ENCODE peak calls at places on chromosomes 16 and 17, in nine cellular contexts. One of them, this sample, is unnamed.

GRCh38 chr16:87096746-87097145 is 220.4 kb downstream of the C16orf95 start:
- DNase-seq in glomerular endothelial cell: no peak
- DNase-seq in DMS 273 treated with DMSO at 0.1 percent for 48 hours: no peak
- DNase-seq in activated T-cell treated with anti-CD3 and anti-CD28 coated beads for 1 hour: no peak
- DNase-seq in ecto neural progenitor cell: no peak
- DNase-seq in dorsolateral prefrontal cortex: no peak
- DNase-seq in AG08395: no peak
- DNase-seq in T-helper 17 cell: no peak
- DNase-seq in nucleus accumbens: no peak
- DNase-seq in this sample: no peak

GRCh38 chr16:24736758-24737157 is 7.3 kb downstream of the TNRC6A start:
- DNase-seq in dorsolateral prefrontal cortex: no peak
- DNase-seq in activated T-cell treated with anti-CD3 and anti-CD28 coated beads for 1 hour: no peak
- DNase-seq in T-helper 17 cell: no peak
- DNase-seq in AG08395: no peak
- DNase-seq in DMS 273 treated with DMSO at 0.1 percent for 48 hours: no peak
- DNase-seq in ecto neural progenitor cell: no peak
- DNase-seq in glomerular endothelial cell: no peak
- DNase-seq in nucleus accumbens: no peak
- DNase-seq in this sample: no peak

GRCh38 chr16:84041881-84042280 is 714 bp downstream of the SLC38A8 start:
- DNase-seq in dorsolateral prefrontal cortex: no peak
- DNase-seq in AG08395: no peak
- DNase-seq in ecto neural progenitor cell: no peak
- DNase-seq in glomerular endothelial cell: no peak
- DNase-seq in nucleus accumbens: no peak
- DNase-seq in T-helper 17 cell: no peak
- DNase-seq in activated T-cell treated with anti-CD3 and anti-CD28 coated beads for 1 hour: no peak
- DNase-seq in DMS 273 treated with DMSO at 0.1 percent for 48 hours: no peak
- DNase-seq in this sample: no peak

GRCh38 chr16:30654856-30655255 is 3.4 kb upstream of the FBRS start:
- DNase-seq in nucleus accumbens: no peak
- DNase-seq in glomerular endothelial cell: no peak
- DNase-seq in dorsolateral prefrontal cortex: no peak
- DNase-seq in T-helper 17 cell: no peak
- DNase-seq in DMS 273 treated with DMSO at 0.1 percent for 48 hours: no peak
- DNase-seq in AG08395: no peak
- DNase-seq in ecto neural progenitor cell: no peak
- DNase-seq in activated T-cell treated with anti-CD3 and anti-CD28 coated beads for 1 hour: no peak
- DNase-seq in this sample: no peak

GRCh38 chr17:28174352-28175046 is 132.0 kb downstream of the NLK start:
- DNase-seq in DMS 273 treated with DMSO at 0.1 percent for 48 hours: no peak
- DNase-seq in dorsolateral prefrontal cortex: no peak
- DNase-seq in T-helper 17 cell: no peak
- DNase-seq in activated T-cell treated with anti-CD3 and anti-CD28 coated beads for 1 hour: no peak
- DNase-seq in ecto neural progenitor cell: no peak
- DNase-seq in glomerular endothelial cell: no peak
- DNase-seq in AG08395: no peak
- DNase-seq in nucleus accumbens: no peak
- DNase-seq in this sample: peak

GRCh38 chr16:68298312-68298711 is 12.4 kb downstream of the SLC7A6OS start:
- DNase-seq in T-helper 17 cell: no peak
- DNase-seq in dorsolateral prefrontal cortex: no peak
- DNase-seq in ecto neural progenitor cell: no peak
- DNase-seq in activated T-cell treated with anti-CD3 and anti-CD28 coated beads for 1 hour: no peak
- DNase-seq in glomerular endothelial cell: no peak
- DNase-seq in DMS 273 treated with DMSO at 0.1 percent for 48 hours: no peak
- DNase-seq in AG08395: no peak
- DNase-seq in nucleus accumbens: no peak
- DNase-seq in this sample: no peak

GRCh38 chr17:60297729-60298293 is 94.1 kb downstream of the USP32 start:
- DNase-seq in DMS 273 treated with DMSO at 0.1 percent for 48 hours: no peak
- DNase-seq in activated T-cell treated with anti-CD3 and anti-CD28 coated beads for 1 hour: no peak
- DNase-seq in AG08395: no peak
- DNase-seq in dorsolateral prefrontal cortex: no peak
- DNase-seq in glomerular endothelial cell: no peak
- DNase-seq in ecto neural progenitor cell: no peak
- DNase-seq in nucleus accumbens: no peak
- DNase-seq in T-helper 17 cell: no peak
- DNase-seq in this sample: no peak

GRCh38 chr16:74201561-74201960 is 95.1 kb upstream of the PSMD7 start:
- DNase-seq in ecto neural progenitor cell: no peak
- DNase-seq in dorsolateral prefrontal cortex: no peak
- DNase-seq in T-helper 17 cell: no peak
- DNase-seq in DMS 273 treated with DMSO at 0.1 percent for 48 hours: no peak
- DNase-seq in AG08395: no peak
- DNase-seq in glomerular endothelial cell: no peak
- DNase-seq in nucleus accumbens: no peak
- DNase-seq in activated T-cell treated with anti-CD3 and anti-CD28 coated beads for 1 hour: no peak
- DNase-seq in this sample: no peak

GRCh38 chr17:38870259-38871165 is 654 bp downstream of the LASP1 start:
- DNase-seq in T-helper 17 cell: peak
- DNase-seq in AG08395: peak
- DNase-seq in activated T-cell treated with anti-CD3 and anti-CD28 coated beads for 1 hour: peak
- DNase-seq in nucleus accumbens: peak
- DNase-seq in ecto neural progenitor cell: peak
- DNase-seq in DMS 273 treated with DMSO at 0.1 percent for 48 hours: no peak
- DNase-seq in dorsolateral prefrontal cortex: peak
- DNase-seq in glomerular endothelial cell: no peak
- DNase-seq in this sample: peak

GRCh38 chr17:59074494-59074893 is 32.2 kb downstream of the TRIM37 start:
- DNase-seq in nucleus accumbens: no peak
- DNase-seq in dorsolateral prefrontal cortex: no peak
- DNase-seq in activated T-cell treated with anti-CD3 and anti-CD28 coated beads for 1 hour: no peak
- DNase-seq in ecto neural progenitor cell: no peak
- DNase-seq in AG08395: peak
- DNase-seq in T-helper 17 cell: no peak
- DNase-seq in DMS 273 treated with DMSO at 0.1 percent for 48 hours: no peak
- DNase-seq in glomerular endothelial cell: peak
- DNase-seq in this sample: no peak

GRCh38 chr17:19762515-19762961 is 14.4 kb upstream of the ALDH3A1 start:
- DNase-seq in dorsolateral prefrontal cortex: peak
- DNase-seq in glomerular endothelial cell: no peak
- DNase-seq in T-helper 17 cell: peak
- DNase-seq in activated T-cell treated with anti-CD3 and anti-CD28 coated beads for 1 hour: peak
- DNase-seq in nucleus accumbens: peak
- DNase-seq in AG08395: peak
- DNase-seq in DMS 273 treated with DMSO at 0.1 percent for 48 hours: no peak
- DNase-seq in ecto neural progenitor cell: peak
- DNase-seq in this sample: peak

GRCh38 chr17:60435244-60436170 is 13.2 kb downstream of the CHCT1 start:
- DNase-seq in T-helper 17 cell: peak
- DNase-seq in DMS 273 treated with DMSO at 0.1 percent for 48 hours: peak
- DNase-seq in activated T-cell treated with anti-CD3 and anti-CD28 coated beads for 1 hour: peak
- DNase-seq in nucleus accumbens: peak
- DNase-seq in AG08395: peak
- DNase-seq in dorsolateral prefrontal cortex: no peak
- DNase-seq in ecto neural progenitor cell: peak
- DNase-seq in glomerular endothelial cell: peak
- DNase-seq in this sample: peak

GRCh38 chr16:66189951-66190350 is 176.5 kb upstream of the CDH5 start:
- DNase-seq in AG08395: peak
- DNase-seq in glomerular endothelial cell: no peak
- DNase-seq in DMS 273 treated with DMSO at 0.1 percent for 48 hours: no peak
- DNase-seq in ecto neural progenitor cell: no peak
- DNase-seq in nucleus accumbens: no peak
- DNase-seq in activated T-cell treated with anti-CD3 and anti-CD28 coated beads for 1 hour: no peak
- DNase-seq in dorsolateral prefrontal cortex: no peak
- DNase-seq in T-helper 17 cell: no peak
- DNase-seq in this sample: no peak

GRCh38 chr16:12917653-12918052 is 16.3 kb downstream of the SHISA9 start:
- DNase-seq in T-helper 17 cell: no peak
- DNase-seq in ecto neural progenitor cell: no peak
- DNase-seq in activated T-cell treated with anti-CD3 and anti-CD28 coated beads for 1 hour: no peak
- DNase-seq in nucleus accumbens: no peak
- DNase-seq in AG08395: peak
- DNase-seq in glomerular endothelial cell: no peak
- DNase-seq in dorsolateral prefrontal cortex: no peak
- DNase-seq in DMS 273 treated with DMSO at 0.1 percent for 48 hours: no peak
- DNase-seq in this sample: no peak

GRCh38 chr16:27967169-27967568 is 96.3 kb downstream of the GSG1L start:
- DNase-seq in nucleus accumbens: no peak
- DNase-seq in activated T-cell treated with anti-CD3 and anti-CD28 coated beads for 1 hour: no peak
- DNase-seq in AG08395: no peak
- DNase-seq in T-helper 17 cell: no peak
- DNase-seq in glomerular endothelial cell: no peak
- DNase-seq in DMS 273 treated with DMSO at 0.1 percent for 48 hours: no peak
- DNase-seq in ecto neural progenitor cell: no peak
- DNase-seq in dorsolateral prefrontal cortex: no peak
- DNase-seq in this sample: no peak

GRCh38 chr16:71568541-71568940 is 8.4 kb downstream of the TAT start:
- DNase-seq in AG08395: no peak
- DNase-seq in T-helper 17 cell: no peak
- DNase-seq in glomerular endothelial cell: no peak
- DNase-seq in activated T-cell treated with anti-CD3 and anti-CD28 coated beads for 1 hour: no peak
- DNase-seq in DMS 273 treated with DMSO at 0.1 percent for 48 hours: no peak
- DNase-seq in ecto neural progenitor cell: no peak
- DNase-seq in dorsolateral prefrontal cortex: no peak
- DNase-seq in nucleus accumbens: no peak
- DNase-seq in this sample: no peak

GRCh38 chr16:79286646-79287423 is 313.7 kb downstream of the MAF start:
- DNase-seq in glomerular endothelial cell: no peak
- DNase-seq in activated T-cell treated with anti-CD3 and anti-CD28 coated beads for 1 hour: peak
- DNase-seq in nucleus accumbens: peak
- DNase-seq in ecto neural progenitor cell: no peak
- DNase-seq in T-helper 17 cell: no peak
- DNase-seq in DMS 273 treated with DMSO at 0.1 percent for 48 hours: no peak
- DNase-seq in dorsolateral prefrontal cortex: peak
- DNase-seq in AG08395: no peak
- DNase-seq in this sample: peak

GRCh38 chr16:65120811-65121721 is 797 bp downstream of the CDH11 start:
- DNase-seq in ecto neural progenitor cell: peak
- DNase-seq in T-helper 17 cell: no peak
- DNase-seq in dorsolateral prefrontal cortex: peak
- DNase-seq in activated T-cell treated with anti-CD3 and anti-CD28 coated beads for 1 hour: no peak
- DNase-seq in nucleus accumbens: no peak
- DNase-seq in DMS 273 treated with DMSO at 0.1 percent for 48 hours: no peak
- DNase-seq in glomerular endothelial cell: no peak
- DNase-seq in AG08395: no peak
- DNase-seq in this sample: no peak

GRCh38 chr17:76411247-76411646 is 26.8 kb downstream of the SPHK1 start:
- DNase-seq in activated T-cell treated with anti-CD3 and anti-CD28 coated beads for 1 hour: no peak
- DNase-seq in T-helper 17 cell: no peak
- DNase-seq in glomerular endothelial cell: no peak
- DNase-seq in dorsolateral prefrontal cortex: peak
- DNase-seq in DMS 273 treated with DMSO at 0.1 percent for 48 hours: no peak
- DNase-seq in nucleus accumbens: no peak
- DNase-seq in AG08395: no peak
- DNase-seq in ecto neural progenitor cell: no peak
- DNase-seq in this sample: no peak

GRCh38 chr16:57143125-57143965 is 42.5 kb downstream of the PSME3IP1 start:
- DNase-seq in activated T-cell treated with anti-CD3 and anti-CD28 coated beads for 1 hour: no peak
- DNase-seq in ecto neural progenitor cell: no peak
- DNase-seq in AG08395: no peak
- DNase-seq in glomerular endothelial cell: no peak
- DNase-seq in T-helper 17 cell: no peak
- DNase-seq in DMS 273 treated with DMSO at 0.1 percent for 48 hours: no peak
- DNase-seq in nucleus accumbens: peak
- DNase-seq in dorsolateral prefrontal cortex: peak
- DNase-seq in this sample: no peak

GRCh38 chr16:4694664-4695451 is 1.5 kb downstream of the NUDT16L1 start:
- DNase-seq in nucleus accumbens: peak
- DNase-seq in T-helper 17 cell: no peak
- DNase-seq in ecto neural progenitor cell: peak
- DNase-seq in glomerular endothelial cell: no peak
- DNase-seq in DMS 273 treated with DMSO at 0.1 percent for 48 hours: no peak
- DNase-seq in dorsolateral prefrontal cortex: no peak
- DNase-seq in activated T-cell treated with anti-CD3 and anti-CD28 coated beads for 1 hour: no peak
- DNase-seq in AG08395: peak
- DNase-seq in this sample: peak

GRCh38 chr17:784143-784542 is 2.0 kb downstream of the MRM3 start:
- DNase-seq in ecto neural progenitor cell: no peak
- DNase-seq in nucleus accumbens: no peak
- DNase-seq in activated T-cell treated with anti-CD3 and anti-CD28 coated beads for 1 hour: no peak
- DNase-seq in dorsolateral prefrontal cortex: no peak
- DNase-seq in T-helper 17 cell: no peak
- DNase-seq in AG08395: no peak
- DNase-seq in glomerular endothelial cell: no peak
- DNase-seq in DMS 273 treated with DMSO at 0.1 percent for 48 hours: no peak
- DNase-seq in this sample: peak